ENCODE peak calls at places on chromosome 20, in ten cellular contexts. K, R, C, J, Y, X, E, M, D and T are unnamed samples.

GRCh38 chr20:35697696-35698297 is 1.4 kb downstream of the NFS1 start:
- DNase-seq in C (no peak), E (no peak), J (no peak), D (no peak), X (no peak), R (no peak), Y (no peak), K (no peak), M (no peak), T (peak; percentile 21)

GRCh38 chr20:45359406-45360148 is 3.4 kb upstream of the SYS1 start:
- DNase-seq in E (peak; percentile 82), D (no peak), Y (no peak), J (no peak), M (no peak), C (no peak), K (no peak), R (no peak), X (no peak), T (no peak)

GRCh38 chr20:45293041-45294002 is 13.3 kb upstream of the RBPJL start:
- DNase-seq in X (peak; percentile 83), J (peak; percentile 88), D (peak; percentile 66), R (peak; percentile 86), M (peak; percentile 62), C (peak; percentile 66), Y (peak; percentile 65), E (peak; percentile 52), K (peak; percentile 95), T (peak; percentile 95)

GRCh38 chr20:46400828-46401477 is 5.5 kb downstream of the ELMO2 start:
- DNase-seq in K (no peak), R (no peak), Y (no peak), D (peak; percentile 74), M (no peak), C (peak; percentile 12), E (peak; percentile 48), J (no peak), X (no peak), T (no peak)

GRCh38 chr20:19992996-19993908 is 23.9 kb upstream of the NAA20 start:
- DNase-seq in X (no peak), M (no peak), Y (no peak), J (peak; percentile 61), R (no peak), C (no peak), E (peak; percentile 95), D (no peak), K (peak; percentile 76), T (no peak)

GRCh38 chr20:23131766-23132165 is 45.6 kb upstream of the CD93 start:
- DNase-seq in E (peak; percentile 56), C (no peak), K (no peak), M (no peak), R (no peak), D (no peak), J (no peak), X (no peak), Y (no peak), T (no peak)

GRCh38 chr20:3728354-3728753 is 4.1 kb upstream of the HSPA12B start:
- DNase-seq in Y (no peak), E (no peak), M (no peak), C (no peak), J (no peak), D (no peak), X (no peak), K (no peak), R (no peak), T (peak; percentile 17)

GRCh38 chr20:60013296-60014142 is 55.3 kb downstream of the CDH26 start:
- DNase-seq in R (no peak), C (no peak), D (no peak), M (no peak), X (no peak), J (no peak), Y (no peak), E (no peak), K (no peak), T (no peak)

GRCh38 chr20:32037929-32038328 is 14.1 kb upstream of the HCK start:
- DNase-seq in Y (no peak), K (no peak), D (no peak), R (no peak), C (no peak), X (no peak), J (no peak), M (no peak), E (peak; percentile 66), T (no peak)